ENCODE peak calls at places on chromosomes 1 and 21, in ten cellular contexts. One of them, this sample, is unnamed.

GRCh38 chr1:215631040-215631439 is 63.9 kb downstream of the KCTD3 start:
- DNase-seq in activated T-cell treated with anti-CD3 and anti-CD28 coated beads for 1 hour: no peak
- DNase-seq in hepatocyte: no peak
- DNase-seq in substantia nigra: no peak
- DNase-seq in testis: no peak
- DNase-seq in heart left ventricle: no peak
- DNase-seq in activated CD4-positive, alpha-beta memory T cell treated with anti-CD3 and anti-CD28 coated beads for 36 hours: no peak
- DNase-seq in amniotic stem cell: no peak
- DNase-seq in stomach: no peak
- DNase-seq in left ventricle myocardium inferior: no peak
- DNase-seq in this sample: no peak

GRCh38 chr1:224302947-224303346 is 27.0 kb downstream of the NVL start:
- DNase-seq in activated T-cell treated with anti-CD3 and anti-CD28 coated beads for 1 hour: no peak
- DNase-seq in hepatocyte: no peak
- DNase-seq in substantia nigra: no peak
- DNase-seq in testis: no peak
- DNase-seq in heart left ventricle: no peak
- DNase-seq in activated CD4-positive, alpha-beta memory T cell treated with anti-CD3 and anti-CD28 coated beads for 36 hours: no peak
- DNase-seq in amniotic stem cell: no peak
- DNase-seq in stomach: no peak
- DNase-seq in left ventricle myocardium inferior: no peak
- DNase-seq in this sample: no peak

GRCh38 chr21:30058928-30059327 is 107.7 kb downstream of the CLDN17 start:
- DNase-seq in activated T-cell treated with anti-CD3 and anti-CD28 coated beads for 1 hour: no peak
- DNase-seq in hepatocyte: no peak
- DNase-seq in substantia nigra: no peak
- DNase-seq in testis: no peak
- DNase-seq in heart left ventricle: no peak
- DNase-seq in activated CD4-positive, alpha-beta memory T cell treated with anti-CD3 and anti-CD28 coated beads for 36 hours: no peak
- DNase-seq in amniotic stem cell: no peak
- DNase-seq in stomach: no peak
- DNase-seq in left ventricle myocardium inferior: no peak
- DNase-seq in this sample: no peak

GRCh38 chr1:193431265-193431977 is 245.0 kb upstream of the B3GALT2 start:
- DNase-seq in activated T-cell treated with anti-CD3 and anti-CD28 coated beads for 1 hour: no peak
- DNase-seq in hepatocyte: no peak
- DNase-seq in substantia nigra: no peak
- DNase-seq in testis: no peak
- DNase-seq in heart left ventricle: no peak
- DNase-seq in activated CD4-positive, alpha-beta memory T cell treated with anti-CD3 and anti-CD28 coated beads for 36 hours: no peak
- DNase-seq in amniotic stem cell: no peak
- DNase-seq in stomach: no peak
- DNase-seq in left ventricle myocardium inferior: no peak
- DNase-seq in this sample: no peak

GRCh38 chr1:32828341-32828740 is 10.9 kb downstream of the S100PBP start:
- DNase-seq in activated T-cell treated with anti-CD3 and anti-CD28 coated beads for 1 hour: no peak
- DNase-seq in hepatocyte: peak; percentile 21
- DNase-seq in substantia nigra: no peak
- DNase-seq in testis: no peak
- DNase-seq in heart left ventricle: no peak
- DNase-seq in activated CD4-positive, alpha-beta memory T cell treated with anti-CD3 and anti-CD28 coated beads for 36 hours: no peak
- DNase-seq in amniotic stem cell: no peak
- DNase-seq in stomach: no peak
- DNase-seq in left ventricle myocardium inferior: no peak
- DNase-seq in this sample: no peak

GRCh38 chr1:43912607-43913006 is 21.0 kb upstream of the ARTN start:
- DNase-seq in activated T-cell treated with anti-CD3 and anti-CD28 coated beads for 1 hour: no peak
- DNase-seq in hepatocyte: peak; percentile 53
- DNase-seq in substantia nigra: no peak
- DNase-seq in testis: peak; percentile 52
- DNase-seq in heart left ventricle: no peak
- DNase-seq in activated CD4-positive, alpha-beta memory T cell treated with anti-CD3 and anti-CD28 coated beads for 36 hours: no peak
- DNase-seq in amniotic stem cell: no peak
- DNase-seq in stomach: no peak
- DNase-seq in left ventricle myocardium inferior: no peak
- DNase-seq in this sample: no peak

GRCh38 chr1:180508725-180509097 is 6.3 kb upstream of the ACBD6 start:
- DNase-seq in activated T-cell treated with anti-CD3 and anti-CD28 coated beads for 1 hour: no peak
- DNase-seq in hepatocyte: no peak
- DNase-seq in substantia nigra: no peak
- DNase-seq in testis: no peak
- DNase-seq in heart left ventricle: no peak
- DNase-seq in activated CD4-positive, alpha-beta memory T cell treated with anti-CD3 and anti-CD28 coated beads for 36 hours: no peak
- DNase-seq in amniotic stem cell: no peak
- DNase-seq in stomach: no peak
- DNase-seq in left ventricle myocardium inferior: no peak
- DNase-seq in this sample: no peak

GRCh38 chr1:219798283-219799030 is 129.9 kb downstream of the SLC30A10 start:
- DNase-seq in activated T-cell treated with anti-CD3 and anti-CD28 coated beads for 1 hour: no peak
- DNase-seq in hepatocyte: no peak
- DNase-seq in substantia nigra: no peak
- DNase-seq in testis: no peak
- DNase-seq in heart left ventricle: no peak
- DNase-seq in activated CD4-positive, alpha-beta memory T cell treated with anti-CD3 and anti-CD28 coated beads for 36 hours: no peak
- DNase-seq in amniotic stem cell: peak; percentile 48
- DNase-seq in stomach: no peak
- DNase-seq in left ventricle myocardium inferior: no peak
- DNase-seq in this sample: no peak

GRCh38 chr1:95384570-95384969 is 150.6 kb downstream of the RWDD3 start:
- DNase-seq in activated T-cell treated with anti-CD3 and anti-CD28 coated beads for 1 hour: no peak
- DNase-seq in hepatocyte: peak; percentile 75
- DNase-seq in substantia nigra: no peak
- DNase-seq in testis: peak; percentile 31
- DNase-seq in heart left ventricle: peak; percentile 31
- DNase-seq in activated CD4-positive, alpha-beta memory T cell treated with anti-CD3 and anti-CD28 coated beads for 36 hours: peak; percentile 32
- DNase-seq in amniotic stem cell: no peak
- DNase-seq in stomach: no peak
- DNase-seq in left ventricle myocardium inferior: peak; percentile 28
- DNase-seq in this sample: no peak

GRCh38 chr1:15431571-15431948 is 6.7 kb upstream of the CTRC start:
- DNase-seq in activated T-cell treated with anti-CD3 and anti-CD28 coated beads for 1 hour: no peak
- DNase-seq in hepatocyte: no peak
- DNase-seq in substantia nigra: no peak
- DNase-seq in testis: no peak
- DNase-seq in heart left ventricle: no peak
- DNase-seq in activated CD4-positive, alpha-beta memory T cell treated with anti-CD3 and anti-CD28 coated beads for 36 hours: no peak
- DNase-seq in amniotic stem cell: no peak
- DNase-seq in stomach: no peak
- DNase-seq in left ventricle myocardium inferior: no peak
- DNase-seq in this sample: no peak

GRCh38 chr21:46509760-46510159 is 51.1 kb downstream of the DIP2A start:
- DNase-seq in activated T-cell treated with anti-CD3 and anti-CD28 coated beads for 1 hour: no peak
- DNase-seq in hepatocyte: peak; percentile 52
- DNase-seq in substantia nigra: no peak
- DNase-seq in testis: no peak
- DNase-seq in heart left ventricle: no peak
- DNase-seq in activated CD4-positive, alpha-beta memory T cell treated with anti-CD3 and anti-CD28 coated beads for 36 hours: no peak
- DNase-seq in amniotic stem cell: no peak
- DNase-seq in stomach: peak; percentile 95
- DNase-seq in left ventricle myocardium inferior: no peak
- DNase-seq in this sample: no peak

GRCh38 chr1:203402609-203403337 is 51.9 kb upstream of the FMOD start:
- DNase-seq in activated T-cell treated with anti-CD3 and anti-CD28 coated beads for 1 hour: no peak
- DNase-seq in hepatocyte: no peak
- DNase-seq in substantia nigra: no peak
- DNase-seq in testis: peak; percentile 44
- DNase-seq in heart left ventricle: no peak
- DNase-seq in activated CD4-positive, alpha-beta memory T cell treated with anti-CD3 and anti-CD28 coated beads for 36 hours: no peak
- DNase-seq in amniotic stem cell: peak; percentile 38
- DNase-seq in stomach: no peak
- DNase-seq in left ventricle myocardium inferior: no peak
- DNase-seq in this sample: no peak

GRCh38 chr1:119987112-119987511 is 82.3 kb downstream of the NOTCH2 start:
- DNase-seq in activated T-cell treated with anti-CD3 and anti-CD28 coated beads for 1 hour: no peak
- DNase-seq in hepatocyte: peak; percentile 40
- DNase-seq in substantia nigra: no peak
- DNase-seq in testis: no peak
- DNase-seq in heart left ventricle: peak; percentile 28
- DNase-seq in activated CD4-positive, alpha-beta memory T cell treated with anti-CD3 and anti-CD28 coated beads for 36 hours: no peak
- DNase-seq in amniotic stem cell: peak; percentile 84
- DNase-seq in stomach: no peak
- DNase-seq in left ventricle myocardium inferior: no peak
- DNase-seq in this sample: no peak

GRCh38 chr1:3114846-3115245 is 45.8 kb downstream of the PRDM16 start:
- DNase-seq in activated T-cell treated with anti-CD3 and anti-CD28 coated beads for 1 hour: no peak
- DNase-seq in hepatocyte: no peak
- DNase-seq in substantia nigra: no peak
- DNase-seq in testis: no peak
- DNase-seq in heart left ventricle: no peak
- DNase-seq in activated CD4-positive, alpha-beta memory T cell treated with anti-CD3 and anti-CD28 coated beads for 36 hours: no peak
- DNase-seq in amniotic stem cell: no peak
- DNase-seq in stomach: no peak
- DNase-seq in left ventricle myocardium inferior: no peak
- DNase-seq in this sample: no peak

GRCh38 chr1:172002725-172003345 is 161.5 kb downstream of the DNM3 start:
- DNase-seq in activated T-cell treated with anti-CD3 and anti-CD28 coated beads for 1 hour: peak; percentile 4
- DNase-seq in hepatocyte: peak; percentile 70
- DNase-seq in substantia nigra: peak; percentile 2
- DNase-seq in testis: peak; percentile 45
- DNase-seq in heart left ventricle: no peak
- DNase-seq in activated CD4-positive, alpha-beta memory T cell treated with anti-CD3 and anti-CD28 coated beads for 36 hours: peak; percentile 25
- DNase-seq in amniotic stem cell: peak; percentile 39
- DNase-seq in stomach: no peak
- DNase-seq in left ventricle myocardium inferior: no peak
- DNase-seq in this sample: no peak

GRCh38 chr1:94926915-94927404 is at the start of gene CNN3:
- DNase-seq in activated T-cell treated with anti-CD3 and anti-CD28 coated beads for 1 hour: peak; percentile 51
- DNase-seq in hepatocyte: peak; percentile 97
- DNase-seq in substantia nigra: peak; percentile 90
- DNase-seq in testis: peak; percentile 89
- DNase-seq in heart left ventricle: peak; percentile 95
- DNase-seq in activated CD4-positive, alpha-beta memory T cell treated with anti-CD3 and anti-CD28 coated beads for 36 hours: peak; percentile 77
- DNase-seq in amniotic stem cell: peak; percentile 76
- DNase-seq in stomach: peak; percentile 92
- DNase-seq in left ventricle myocardium inferior: peak; percentile 93
- DNase-seq in this sample: peak; percentile 90

GRCh38 chr1:24896176-24896575 is 33.9 kb downstream of the RUNX3 start:
- DNase-seq in activated T-cell treated with anti-CD3 and anti-CD28 coated beads for 1 hour: no peak
- DNase-seq in hepatocyte: no peak
- DNase-seq in substantia nigra: no peak
- DNase-seq in testis: no peak
- DNase-seq in heart left ventricle: no peak
- DNase-seq in activated CD4-positive, alpha-beta memory T cell treated with anti-CD3 and anti-CD28 coated beads for 36 hours: peak; percentile 7
- DNase-seq in amniotic stem cell: no peak
- DNase-seq in stomach: peak; percentile 7
- DNase-seq in left ventricle myocardium inferior: no peak
- DNase-seq in this sample: no peak

This sample was measured in posterior cingulate gyrus.